ENCODE peak calls at places on chromosomes 1 and 21, in four cellular contexts. O is NCI-H2081; L is activated CD4-positive, alpha-beta T cell treated with anti-CD3 and anti-CD28 coated beads for 24 hours; Q is nucleus accumbens. V is an unnamed sample.

GRCh38 chr21:32389337-32390015 is 3.3 kb downstream of the URB1 start:
- DNase-seq in L (no peak), O (no peak), Q (no peak), V (no peak)

GRCh38 chr21:17585875-17586450 is 26.7 kb downstream of the BTG3 start:
- DNase-seq in Q (no peak), O (peak), L (peak), V (peak)

GRCh38 chr1:104699433-104699832 is 949.7 kb downstream of the AMY1C start:
- DNase-seq in Q (no peak), L (no peak), O (no peak), V (no peak)

GRCh38 chr1:220803401-220804201 is 16.9 kb downstream of the MTARC1 start:
- DNase-seq in Q (no peak), O (peak), L (no peak), V (no peak)

GRCh38 chr21:41369105-41369914 is 7.5 kb downstream of the MX2 start:
- DNase-seq in L (no peak), Q (no peak), O (no peak), V (no peak)

GRCh38 chr1:228404107-228404720 is 2.4 kb downstream of the TRIM11 start:
- DNase-seq in O (no peak), Q (no peak), L (no peak), V (no peak)

GRCh38 chr1:55140546-55140983 is 74.6 kb downstream of the USP24 start:
- DNase-seq in O (peak), L (peak), Q (no peak), V (no peak)

GRCh38 chr1:160377585-160378206 is 10.8 kb downstream of the NHLH1 start:
- DNase-seq in L (no peak), O (no peak), Q (no peak), V (no peak)

GRCh38 chr1:163295949-163296348 is 25.8 kb upstream of the NUF2 start:
- DNase-seq in O (no peak), Q (no peak), L (no peak), V (no peak)

GRCh38 chr1:54904476-54905048 is 17.6 kb upstream of the DHCR24 start:
- DNase-seq in L (no peak), O (no peak), Q (no peak), V (no peak)

GRCh38 chr21:34701726-34702125 is 32.9 kb downstream of the CLIC6 start:
- DNase-seq in Q (no peak), L (no peak), O (no peak), V (no peak)

GRCh38 chr1:42924249-42925131 is 34.2 kb downstream of the SLC2A1 start:
- DNase-seq in L (peak), O (peak), Q (peak), V (peak)

GRCh38 chr1:246923482-246923881 is 8.3 kb downstream of the AHCTF1 start:
- DNase-seq in Q (no peak), O (no peak), L (no peak), V (no peak)

GRCh38 chr1:177928194-177928593 is 41.7 kb downstream of the SEC16B start:
- DNase-seq in L (no peak), Q (no peak), O (no peak), V (no peak)

GRCh38 chr1:22702671-22703070 is 8.0 kb upstream of the EPHB2 start:
- DNase-seq in L (no peak), O (no peak), Q (no peak), V (no peak)